ENCODE peak calls at places on chromosome 1, in eight cellular contexts. W is H1, B is suprapubic skin, I is spleen, Z is stomach, Y is sigmoid colon, D is transverse colon, F is upper lobe of left lung. J is an unnamed sample.

GRCh38 chr1:19054216-19054615 is 97.7 kb upstream of the IFFO2 start:
- DNase-seq in W (no peak), B (no peak), I (no peak), Z (no peak), Y (no peak), D (no peak), F (no peak), J (no peak)

GRCh38 chr1:77316006-77316405 is 34.2 kb downstream of the AK5 start:
- DNase-seq in W (no peak), B (no peak), I (no peak), Z (no peak), Y (no peak), D (no peak), F (no peak), J (no peak)

GRCh38 chr1:29677028-29678024 is 441.0 kb downstream of the PTPRU start:
- DNase-seq in W (no peak), B (peak; percentile 37), I (no peak), Z (peak; percentile 23), Y (no peak), D (no peak), F (no peak), J (peak; percentile 85)

GRCh38 chr1:61287734-61288133 is 205.4 kb downstream of the NFIA start:
- DNase-seq in W (no peak), B (no peak), I (no peak), Z (no peak), Y (no peak), D (no peak), F (no peak), J (no peak)

GRCh38 chr1:5009376-5010065 is 355.1 kb downstream of the AJAP1 start:
- DNase-seq in W (no peak), B (peak; percentile 50), I (no peak), Z (no peak), Y (no peak), D (no peak), F (peak; percentile 9), J (peak; percentile 67)

GRCh38 chr1:81335876-81336275 is 464.9 kb upstream of the ADGRL2 start:
- DNase-seq in W (no peak), B (no peak), I (no peak), Z (no peak), Y (no peak), D (no peak), F (no peak), J (no peak)

GRCh38 chr1:8516278-8516777 is 198.4 kb downstream of the SLC45A1 start:
- DNase-seq in W (no peak), B (no peak), I (no peak), Z (no peak), Y (no peak), D (no peak), F (no peak), J (no peak)

GRCh38 chr1:204417231-204417997 is 5.8 kb upstream of the PPP1R15B start:
- DNase-seq in W (no peak), B (no peak), I (no peak), Z (peak; percentile 82), Y (peak; percentile 86), D (peak; percentile 69), F (no peak), J (no peak)

GRCh38 chr1:213484333-213484732 is 433.3 kb downstream of the RPS6KC1 start:
- DNase-seq in W (no peak), B (no peak), I (no peak), Z (no peak), Y (no peak), D (no peak), F (no peak), J (no peak)

GRCh38 chr1:24911651-24912144 is 18.4 kb downstream of the RUNX3 start:
- DNase-seq in W (no peak), B (no peak), I (no peak), Z (no peak), Y (no peak), D (no peak), F (no peak), J (no peak)

GRCh38 chr1:200409203-200409760 is 554 bp downstream of the ZNF281 start:
- DNase-seq in W (no peak), B (no peak), I (peak; percentile 92), Z (peak; percentile 36), Y (peak; percentile 74), D (peak; percentile 53), F (peak; percentile 91), J (no peak)

GRCh38 chr1:48026275-48026674 is 29.1 kb upstream of the TRABD2B start:
- DNase-seq in W (no peak), B (peak; percentile 7), I (no peak), Z (no peak), Y (no peak), D (no peak), F (no peak), J (no peak)

GRCh38 chr1:159282118-159282517 is 20.0 kb upstream of the FCER1A start:
- DNase-seq in W (no peak), B (no peak), I (no peak), Z (no peak), Y (no peak), D (no peak), F (no peak), J (no peak)

GRCh38 chr1:183719289-183719688 is 66.2 kb upstream of the APOBEC4 start:
- DNase-seq in W (no peak), B (no peak), I (no peak), Z (no peak), Y (no peak), D (no peak), F (no peak), J (no peak)

GRCh38 chr1:62539028-62539447 is 58.3 kb upstream of the ANGPTL3 start:
- DNase-seq in W (no peak), B (no peak), I (no peak), Z (no peak), Y (no peak), D (no peak), F (no peak), J (no peak)

GRCh38 chr1:228416217-228416971 is at the start of gene TRIM17:
- DNase-seq in W (no peak), B (no peak), I (peak; percentile 82), Z (no peak), Y (no peak), D (no peak), F (peak; percentile 89), J (no peak)

GRCh38 chr1:168521391-168522000 is 22.3 kb downstream of the XCL2 start:
- DNase-seq in W (no peak), B (no peak), I (no peak), Z (no peak), Y (no peak), D (no peak), F (no peak), J (no peak)

GRCh38 chr1:44619261-44619900 is 54.9 kb downstream of the TMEM53 start:
- DNase-seq in W (no peak), B (no peak), I (peak; percentile 14), Z (no peak), Y (no peak), D (no peak), F (peak; percentile 13), J (no peak)

GRCh38 chr1:199172286-199173124 is 533.7 kb downstream of the PTPRC start:
- DNase-seq in W (no peak), B (no peak), I (no peak), Z (no peak), Y (no peak), D (no peak), F (no peak), J (no peak)

GRCh38 chr1:223887724-223888428 is 42.1 kb upstream of the TP53BP2 start:
- DNase-seq in W (no peak), B (no peak), I (no peak), Z (no peak), Y (no peak), D (peak; percentile 11), F (no peak), J (no peak)
- TF ChIP-seq POLR2A in W (no peak), B (no peak), I (no peak), Z (no peak), Y (no peak), D (no peak), F (no peak), J (no peak)

GRCh38 chr1:12085643-12086260 is 22.6 kb downstream of the TNFRSF8 start:
- DNase-seq in W (no peak), B (no peak), I (peak; percentile 51), Z (no peak), Y (no peak), D (no peak), F (peak; percentile 35), J (no peak)
- TF ChIP-seq POLR2AphosphoS5 in W (no peak), B (no peak), I (no peak), Z (no peak), Y (no peak), D (no peak), F (no peak), J (no peak)

DNA sequence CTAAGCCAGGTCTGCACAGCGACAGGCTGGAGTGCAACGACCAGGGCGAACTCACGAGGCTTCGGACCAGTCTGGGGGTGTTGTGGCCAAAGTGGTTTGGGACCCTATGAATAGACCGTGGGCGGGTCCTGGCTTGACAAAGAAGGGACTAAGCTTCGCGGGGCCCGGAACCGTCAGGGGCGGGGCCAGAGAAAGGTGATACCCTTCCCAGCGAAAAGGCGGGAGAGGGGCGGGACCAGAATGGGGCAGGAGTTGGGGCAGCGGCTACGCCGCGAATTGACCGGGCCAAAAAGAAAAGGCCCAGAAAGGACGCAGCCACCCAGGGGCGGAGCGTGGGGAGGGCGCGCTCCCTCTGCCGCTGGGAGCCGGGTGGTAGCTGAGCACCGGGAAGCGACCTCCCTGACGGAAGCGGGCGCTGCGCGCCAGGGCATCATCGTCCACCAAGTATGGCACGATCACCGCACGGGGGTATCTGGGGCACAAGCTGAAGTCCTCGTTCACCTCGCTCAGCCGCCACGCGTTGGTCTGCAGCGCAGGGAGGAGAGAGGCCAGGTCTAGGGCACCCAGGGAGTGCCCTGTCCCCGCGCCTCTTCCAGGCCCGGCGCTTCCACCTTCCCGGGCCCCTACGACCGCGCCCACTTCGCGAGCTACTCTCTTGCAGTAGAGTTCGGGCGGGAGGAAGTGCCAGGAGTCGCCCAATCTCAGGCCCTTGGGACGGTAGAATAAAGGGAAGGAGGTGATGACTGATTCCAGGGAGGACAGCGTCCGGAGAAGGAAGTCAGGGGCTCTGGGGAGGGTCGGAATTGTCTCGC is 6.7 kb upstream of the FAM167B start:
- DNase-seq in W (peak; percentile 85), B (peak; percentile 86), I (peak; percentile 88), Z (peak; percentile 88), Y (peak; percentile 91), D (peak; percentile 87), F (peak; percentile 93), J (no peak)
- TF ChIP-seq POLR2A in W (peak; percentile 73), B (peak; percentile 29), I (no peak), Z (peak; percentile 31), Y (no peak), D (peak; percentile 59), F (peak; percentile 49), J (no peak)

GRCh38 chr1:206772228-206773002 is at the start of gene IL10:
- DNase-seq in W (no peak), B (no peak), I (no peak), Z (no peak), Y (peak; percentile 74), D (peak; percentile 20), F (peak; percentile 38), J (no peak)

GRCh38 chr1:206769331-206769731 is 1.2 kb upstream of the IL19 start:
- DNase-seq in W (no peak), B (no peak), I (peak; percentile 84), Z (peak; percentile 34), Y (no peak), D (peak; percentile 35), F (peak; percentile 18), J (no peak)

GRCh38 chr1:206771353-206771722 is 765 bp downstream of the IL19 start:
- DNase-seq in W (no peak), B (no peak), I (no peak), Z (no peak), Y (no peak), D (no peak), F (no peak), J (no peak)

GRCh38 chr1:206768472-206769330 is 1.9 kb upstream of the IL19 start:
- DNase-seq in W (no peak), B (no peak), I (no peak), Z (no peak), Y (no peak), D (no peak), F (no peak), J (no peak)

GRCh38 chr1:206770531-206771352 is at the start of gene IL19:
- DNase-seq in W (no peak), B (no peak), I (no peak), Z (no peak), Y (peak; percentile 64), D (peak; percentile 18), F (no peak), J (no peak)
- TF ChIP-seq POLR2AphosphoS5 in W (no peak), B (no peak), I (peak; percentile 61), Z (no peak), Y (peak; percentile 51), D (no peak), F (peak; percentile 29), J (no peak)

J was measured in vagina.